ENCODE peak calls at places on chromosomes 7 and 10, in six cellular contexts. B, W, G, Q, L and M are unnamed samples.

GRCh38 chr10:44960482-44961230 is 1.1 kb downstream of the RASSF4 start:
- DNase-seq in L (no peak), Q (no peak), W (no peak), G (no peak), B (peak), M (peak)

GRCh38 chr10:118407742-118408141 is 65.6 kb upstream of the FAM204A start:
- DNase-seq in B (no peak), G (no peak), W (no peak), Q (no peak), L (no peak), M (no peak)

GRCh38 chr10:3760083-3760482 is 24.9 kb downstream of the KLF6 start:
- DNase-seq in G (no peak), L (no peak), W (no peak), B (no peak), Q (no peak), M (no peak)

GRCh38 chr10:49738616-49739360 is 23.3 kb downstream of the OGDHL start:
- DNase-seq in B (no peak), W (no peak), Q (peak), G (no peak), L (no peak), M (no peak)

GRCh38 chr7:74449809-74450397 is 3.8 kb upstream of the GTF2IRD1 start:
- DNase-seq in Q (peak), B (peak), W (peak), L (peak), G (peak), M (no peak)

GRCh38 chr7:37083311-37084096 is 359.2 kb upstream of the AOAH start:
- DNase-seq in B (peak), W (peak), G (no peak), L (no peak), Q (no peak), M (no peak)

GRCh38 chr10:16835223-16835622 is 18.0 kb upstream of the RSU1 start:
- DNase-seq in Q (no peak), B (no peak), L (peak), G (no peak), W (no peak), M (no peak)

GRCh38 chr10:132146271-132146671 is 40.5 kb upstream of the DPYSL4 start:
- DNase-seq in B (peak), G (no peak), L (no peak), Q (peak), W (no peak), M (peak)